ENCODE peak calls at places on chromosome 14, in five cellular contexts. One of them, this sample, is unnamed.

GRCh38 chr14:77238356-77238755 is 32.6 kb downstream of the NGB start:
- DNase-seq in foreskin keratinocyte: no peak
- DNase-seq in OCI-LY7: no peak
- DNase-seq in naive thymus-derived CD4-positive, alpha-beta T cell: no peak
- DNase-seq in neuronal stem cell: no peak
- DNase-seq in this sample: no peak

GRCh38 chr14:34951286-34951685 is 31.5 kb upstream of the SRP54 start:
- DNase-seq in foreskin keratinocyte: no peak
- DNase-seq in OCI-LY7: no peak
- DNase-seq in naive thymus-derived CD4-positive, alpha-beta T cell: no peak
- DNase-seq in neuronal stem cell: no peak
- DNase-seq in this sample: no peak

GRCh38 chr14:99632410-99633035 is 12.4 kb upstream of the HHIPL1 start:
- DNase-seq in foreskin keratinocyte: no peak
- DNase-seq in OCI-LY7: peak; percentile 63
- DNase-seq in naive thymus-derived CD4-positive, alpha-beta T cell: no peak
- DNase-seq in neuronal stem cell: no peak
- DNase-seq in this sample: no peak

GRCh38 chr14:83463500-83464098 is 1929.9 kb upstream of the SEL1L start:
- DNase-seq in foreskin keratinocyte: peak; percentile 58
- DNase-seq in OCI-LY7: peak; percentile 63
- DNase-seq in naive thymus-derived CD4-positive, alpha-beta T cell: no peak
- DNase-seq in neuronal stem cell: peak; percentile 52
- DNase-seq in this sample: no peak

GRCh38 chr14:104968153-104968527 is 10.0 kb downstream of the AHNAK2 start:
- DNase-seq in foreskin keratinocyte: no peak
- DNase-seq in OCI-LY7: no peak
- DNase-seq in naive thymus-derived CD4-positive, alpha-beta T cell: no peak
- DNase-seq in neuronal stem cell: no peak
- DNase-seq in this sample: no peak

GRCh38 chr14:72965249-72965648 is 39.0 kb downstream of the DCAF4 start:
- DNase-seq in foreskin keratinocyte: peak; percentile 39
- DNase-seq in OCI-LY7: no peak
- DNase-seq in naive thymus-derived CD4-positive, alpha-beta T cell: no peak
- DNase-seq in neuronal stem cell: no peak
- DNase-seq in this sample: no peak

GRCh38 chr14:35400707-35401421 is 3.7 kb downstream of the NFKBIA start:
- DNase-seq in foreskin keratinocyte: peak; percentile 15
- DNase-seq in OCI-LY7: no peak
- DNase-seq in naive thymus-derived CD4-positive, alpha-beta T cell: peak; percentile 22
- DNase-seq in neuronal stem cell: no peak
- DNase-seq in this sample: no peak

GRCh38 chr14:93742761-93743160 is 45.5 kb downstream of the PRIMA1 start:
- DNase-seq in foreskin keratinocyte: no peak
- DNase-seq in OCI-LY7: no peak
- DNase-seq in naive thymus-derived CD4-positive, alpha-beta T cell: no peak
- DNase-seq in neuronal stem cell: no peak
- DNase-seq in this sample: no peak

GRCh38 chr14:105087963-105088811 is 23.0 kb upstream of the GPR132 start:
- DNase-seq in foreskin keratinocyte: peak; percentile 30
- DNase-seq in OCI-LY7: no peak
- DNase-seq in naive thymus-derived CD4-positive, alpha-beta T cell: no peak
- DNase-seq in neuronal stem cell: peak; percentile 77
- DNase-seq in this sample: no peak

GRCh38 chr14:75614179-75614578 is 35.8 kb downstream of the FLVCR2 start:
- DNase-seq in foreskin keratinocyte: no peak
- DNase-seq in OCI-LY7: no peak
- DNase-seq in naive thymus-derived CD4-positive, alpha-beta T cell: no peak
- DNase-seq in neuronal stem cell: no peak
- DNase-seq in this sample: no peak

GRCh38 chr14:87000071-87000470 is 992.9 kb downstream of the GALC start:
- DNase-seq in foreskin keratinocyte: no peak
- DNase-seq in OCI-LY7: no peak
- DNase-seq in naive thymus-derived CD4-positive, alpha-beta T cell: no peak
- DNase-seq in neuronal stem cell: no peak
- DNase-seq in this sample: no peak

GRCh38 chr14:74314576-74314975 is 11.8 kb upstream of the ABCD4 start:
- DNase-seq in foreskin keratinocyte: no peak
- DNase-seq in OCI-LY7: no peak
- DNase-seq in naive thymus-derived CD4-positive, alpha-beta T cell: no peak
- DNase-seq in neuronal stem cell: no peak
- DNase-seq in this sample: no peak

GRCh38 chr14:23465261-23465660 is 4.2 kb upstream of the NGDN start:
- DNase-seq in foreskin keratinocyte: no peak
- DNase-seq in OCI-LY7: no peak
- DNase-seq in naive thymus-derived CD4-positive, alpha-beta T cell: no peak
- DNase-seq in neuronal stem cell: no peak
- DNase-seq in this sample: no peak

GRCh38 chr14:73610692-73611091 is 1.6 kb upstream of the ACOT6 start:
- DNase-seq in foreskin keratinocyte: no peak
- DNase-seq in OCI-LY7: no peak
- DNase-seq in naive thymus-derived CD4-positive, alpha-beta T cell: no peak
- DNase-seq in neuronal stem cell: no peak
- DNase-seq in this sample: no peak

GRCh38 chr14:79011091-79011919 is 841.1 kb downstream of the NRXN3 start:
- DNase-seq in foreskin keratinocyte: peak; percentile 99
- DNase-seq in OCI-LY7: peak; percentile 44
- DNase-seq in naive thymus-derived CD4-positive, alpha-beta T cell: no peak
- DNase-seq in neuronal stem cell: peak; percentile 57
- DNase-seq in this sample: peak; percentile 32

GRCh38 chr14:63423889-63424288 is 105.2 kb upstream of the GPHB5 start:
- DNase-seq in foreskin keratinocyte: no peak
- DNase-seq in OCI-LY7: no peak
- DNase-seq in naive thymus-derived CD4-positive, alpha-beta T cell: no peak
- DNase-seq in neuronal stem cell: no peak
- DNase-seq in this sample: no peak

GRCh38 chr14:90553298-90553920 is 156.6 kb downstream of the CALM1 start:
- DNase-seq in foreskin keratinocyte: no peak
- DNase-seq in OCI-LY7: no peak
- DNase-seq in naive thymus-derived CD4-positive, alpha-beta T cell: no peak
- DNase-seq in neuronal stem cell: no peak
- DNase-seq in this sample: no peak

GRCh38 chr14:76007852-76008251 is 22.3 kb downstream of the IFT43 start:
- DNase-seq in foreskin keratinocyte: no peak
- DNase-seq in OCI-LY7: no peak
- DNase-seq in naive thymus-derived CD4-positive, alpha-beta T cell: no peak
- DNase-seq in neuronal stem cell: no peak
- DNase-seq in this sample: no peak

GRCh38 chr14:80213602-80214001 is 2.3 kb upstream of the DIO2 start:
- DNase-seq in foreskin keratinocyte: peak; percentile 44
- DNase-seq in OCI-LY7: peak; percentile 49
- DNase-seq in naive thymus-derived CD4-positive, alpha-beta T cell: no peak
- DNase-seq in neuronal stem cell: no peak
- DNase-seq in this sample: no peak

GRCh38 chr14:104950021-104950420 is 25.3 kb downstream of the PLD4 start:
- DNase-seq in foreskin keratinocyte: no peak
- DNase-seq in OCI-LY7: no peak
- DNase-seq in naive thymus-derived CD4-positive, alpha-beta T cell: no peak
- DNase-seq in neuronal stem cell: no peak
- DNase-seq in this sample: no peak

GRCh38 chr14:105143451-105144230 is 24.9 kb downstream of the JAG2 start:
- DNase-seq in foreskin keratinocyte: no peak
- DNase-seq in OCI-LY7: no peak
- DNase-seq in naive thymus-derived CD4-positive, alpha-beta T cell: no peak
- DNase-seq in neuronal stem cell: no peak
- DNase-seq in this sample: no peak

GRCh38 chr14:90105756-90106155 is 44.0 kb downstream of the KCNK13 start:
- DNase-seq in foreskin keratinocyte: no peak
- DNase-seq in OCI-LY7: no peak
- DNase-seq in naive thymus-derived CD4-positive, alpha-beta T cell: no peak
- DNase-seq in neuronal stem cell: no peak
- DNase-seq in this sample: no peak

GRCh38 chr14:58078471-58078870 is 73.5 kb downstream of the ARMH4 start:
- DNase-seq in foreskin keratinocyte: no peak
- DNase-seq in OCI-LY7: no peak
- DNase-seq in naive thymus-derived CD4-positive, alpha-beta T cell: no peak
- DNase-seq in neuronal stem cell: no peak
- DNase-seq in this sample: no peak

GRCh38 chr14:103361868-103362267 is 23.3 kb upstream of the MARK3 start:
- DNase-seq in foreskin keratinocyte: peak; percentile 98
- DNase-seq in OCI-LY7: no peak
- DNase-seq in naive thymus-derived CD4-positive, alpha-beta T cell: no peak
- DNase-seq in neuronal stem cell: no peak
- DNase-seq in this sample: no peak

GRCh38 chr14:21382886-21383847 is 652 bp downstream of the SUPT16H start:
- DNase-seq in foreskin keratinocyte: peak; percentile 36
- DNase-seq in OCI-LY7: peak; percentile 71
- DNase-seq in naive thymus-derived CD4-positive, alpha-beta T cell: peak; percentile 33
- DNase-seq in neuronal stem cell: no peak
- DNase-seq in this sample: no peak

GRCh38 chr14:63705561-63706070 is 22.2 kb downstream of the SGPP1 start:
- DNase-seq in foreskin keratinocyte: no peak
- DNase-seq in OCI-LY7: peak; percentile 16
- DNase-seq in naive thymus-derived CD4-positive, alpha-beta T cell: no peak
- DNase-seq in neuronal stem cell: no peak
- DNase-seq in this sample: no peak

GRCh38 chr14:68253878-68254528 is 434.4 kb downstream of the RAD51B start:
- DNase-seq in foreskin keratinocyte: no peak
- DNase-seq in OCI-LY7: no peak
- DNase-seq in naive thymus-derived CD4-positive, alpha-beta T cell: no peak
- DNase-seq in neuronal stem cell: no peak
- DNase-seq in this sample: no peak

GRCh38 chr14:68254669-68255527 is 435.3 kb downstream of the RAD51B start:
- DNase-seq in foreskin keratinocyte: peak; percentile 36
- DNase-seq in OCI-LY7: no peak
- DNase-seq in naive thymus-derived CD4-positive, alpha-beta T cell: no peak
- DNase-seq in neuronal stem cell: no peak
- DNase-seq in this sample: no peak

GRCh38 chr14:68257969-68258368 is 438.4 kb downstream of the RAD51B start:
- DNase-seq in foreskin keratinocyte: no peak
- DNase-seq in OCI-LY7: no peak
- DNase-seq in naive thymus-derived CD4-positive, alpha-beta T cell: no peak
- DNase-seq in neuronal stem cell: no peak
- DNase-seq in this sample: no peak

GRCh38 chr14:68253381-68253780 is 433.8 kb downstream of the RAD51B start:
- DNase-seq in foreskin keratinocyte: no peak
- DNase-seq in OCI-LY7: no peak
- DNase-seq in naive thymus-derived CD4-positive, alpha-beta T cell: no peak
- DNase-seq in neuronal stem cell: no peak
- DNase-seq in this sample: no peak

GRCh38 chr14:68255697-68256178 is 436.2 kb downstream of the RAD51B start:
- DNase-seq in foreskin keratinocyte: peak; percentile 60
- DNase-seq in OCI-LY7: no peak
- DNase-seq in naive thymus-derived CD4-positive, alpha-beta T cell: no peak
- DNase-seq in neuronal stem cell: no peak
- DNase-seq in this sample: no peak
- H3K4me1 ChIP-seq in foreskin keratinocyte: peaks cover 18% of the 10 kb centered on the region
- H3K4me1 ChIP-seq in OCI-LY7: peaks cover 74% of the 10 kb centered on the region
- H3K4me1 ChIP-seq in naive thymus-derived CD4-positive, alpha-beta T cell: no peaks in the 10 kb centered on the region
- H3K4me1 ChIP-seq in neuronal stem cell: peaks cover 14% of the 10 kb centered on the region
- H3K4me1 ChIP-seq in this sample: peaks cover 20% of the 10 kb centered on the region

GRCh38 chr14:28141662-28142061 is 624.9 kb upstream of the FOXG1 start:
- DNase-seq in foreskin keratinocyte: no peak
- DNase-seq in OCI-LY7: no peak
- DNase-seq in naive thymus-derived CD4-positive, alpha-beta T cell: no peak
- DNase-seq in neuronal stem cell: no peak
- DNase-seq in this sample: no peak

GRCh38 chr14:28143340-28143739 is 623.2 kb upstream of the FOXG1 start:
- DNase-seq in foreskin keratinocyte: no peak
- DNase-seq in OCI-LY7: no peak
- DNase-seq in naive thymus-derived CD4-positive, alpha-beta T cell: no peak
- DNase-seq in neuronal stem cell: peak; percentile 15
- DNase-seq in this sample: no peak

DNA sequence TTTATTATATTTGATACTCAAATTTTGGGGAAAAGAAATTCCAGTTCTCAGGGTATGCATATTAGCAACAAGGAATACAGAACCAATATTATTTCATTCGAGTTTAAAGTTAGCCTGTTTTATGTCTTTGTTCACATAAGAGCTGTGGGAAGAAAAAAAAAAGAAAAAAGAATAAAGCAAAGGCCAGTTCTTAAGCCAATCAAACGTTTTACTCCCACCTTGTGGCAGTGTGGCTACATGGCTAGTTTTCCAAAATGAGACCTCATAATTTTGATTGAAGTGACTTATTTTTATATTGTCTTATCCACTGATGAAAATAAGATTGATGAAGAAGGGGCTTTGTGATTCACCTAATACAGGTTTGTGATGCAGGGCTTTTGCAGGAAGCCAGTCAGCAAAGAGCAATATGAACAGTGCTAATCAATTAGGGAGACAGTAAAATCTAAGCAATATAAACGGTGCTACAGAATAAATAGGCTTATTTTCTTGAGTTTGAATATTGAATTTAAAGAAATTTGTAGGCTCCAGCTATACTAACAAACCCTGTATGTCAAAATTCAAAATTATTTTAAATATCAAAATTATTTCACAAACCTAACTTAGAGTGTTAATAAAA is 624.1 kb upstream of the FOXG1 start:
- DNase-seq in foreskin keratinocyte: peak; percentile 29
- DNase-seq in OCI-LY7: no peak
- DNase-seq in naive thymus-derived CD4-positive, alpha-beta T cell: no peak
- DNase-seq in neuronal stem cell: no peak
- DNase-seq in this sample: no peak
- H3K4me1 ChIP-seq in foreskin keratinocyte: no peaks in the 10 kb centered on the region
- H3K4me1 ChIP-seq in OCI-LY7: no peaks in the 10 kb centered on the region
- H3K4me1 ChIP-seq in naive thymus-derived CD4-positive, alpha-beta T cell: no peaks in the 10 kb centered on the region
- H3K4me1 ChIP-seq in neuronal stem cell: no peaks in the 10 kb centered on the region
- H3K4me1 ChIP-seq in this sample: peaks cover 3% of the 10 kb centered on the region

GRCh38 chr14:101840649-101841365 is 79.3 kb downstream of the PPP2R5C start:
- DNase-seq in foreskin keratinocyte: peak; percentile 36
- DNase-seq in OCI-LY7: peak; percentile 52
- DNase-seq in naive thymus-derived CD4-positive, alpha-beta T cell: no peak
- DNase-seq in neuronal stem cell: no peak
- DNase-seq in this sample: no peak
- H3K4me1 ChIP-seq in foreskin keratinocyte: no peaks in the 10 kb centered on the region
- H3K4me1 ChIP-seq in OCI-LY7: peaks cover 99% of the 10 kb centered on the region
- H3K4me1 ChIP-seq in naive thymus-derived CD4-positive, alpha-beta T cell: peaks cover 83% of the 10 kb centered on the region
- H3K4me1 ChIP-seq in neuronal stem cell: peaks cover 2% of the 10 kb centered on the region
- H3K4me1 ChIP-seq in this sample: no peaks in the 10 kb centered on the region

DNA sequence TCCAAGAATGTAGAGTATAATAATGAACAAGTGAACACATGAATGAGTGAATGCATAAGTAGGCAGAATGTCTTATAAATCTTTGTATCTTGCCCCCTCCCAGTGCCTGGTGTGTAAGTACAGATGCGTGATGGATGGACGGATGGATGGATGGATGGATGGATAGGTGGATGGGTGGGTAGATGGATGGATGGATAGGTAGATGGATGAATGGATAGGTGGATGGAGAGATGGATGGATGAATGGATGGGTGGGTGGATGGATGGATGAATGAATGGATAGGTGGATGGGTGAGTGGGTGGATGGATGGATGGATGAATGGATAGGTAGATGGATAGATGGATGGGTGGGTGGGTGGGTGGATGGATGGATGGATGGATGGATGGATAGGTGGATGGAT is 74.4 kb downstream of the CLMN start:
- DNase-seq in foreskin keratinocyte: no peak
- DNase-seq in OCI-LY7: no peak
- DNase-seq in naive thymus-derived CD4-positive, alpha-beta T cell: no peak
- DNase-seq in neuronal stem cell: no peak
- DNase-seq in this sample: no peak
- H3K4me1 ChIP-seq in foreskin keratinocyte: peaks cover 7% of the 10 kb centered on the region
- H3K4me1 ChIP-seq in OCI-LY7: peaks cover 18% of the 10 kb centered on the region
- H3K4me1 ChIP-seq in naive thymus-derived CD4-positive, alpha-beta T cell: no peaks in the 10 kb centered on the region
- H3K4me1 ChIP-seq in neuronal stem cell: peaks cover 7% of the 10 kb centered on the region
- H3K4me1 ChIP-seq in this sample: peaks cover 14% of the 10 kb centered on the region

This sample was measured in Panc1.